ENCODE peak calls at places on chromosomes 3 and 15, in eight cellular contexts. One of them, this sample, is unnamed.

GRCh38 chr3:40800343-40800742 is 275.6 kb downstream of the ZNF621 start:
- DNase-seq in non-pigmented ciliary epithelial cell: peak
- DNase-seq in esophagus muscularis mucosa: peak
- DNase-seq in ACHN: peak
- DNase-seq in fibroblast of the conjunctiva: peak
- DNase-seq in activated gamma-delta T cell treated with Interleukin-2 at 50 U/mL for 16 hours: no peak
- DNase-seq in MM.1S: no peak
- DNase-seq in CD4-positive, alpha-beta T cell: no peak
- DNase-seq in this sample: peak

GRCh38 chr15:89408512-89409183 is 74.0 kb upstream of the POLG start:
- DNase-seq in non-pigmented ciliary epithelial cell: no peak
- DNase-seq in esophagus muscularis mucosa: no peak
- DNase-seq in ACHN: no peak
- DNase-seq in fibroblast of the conjunctiva: no peak
- DNase-seq in activated gamma-delta T cell treated with Interleukin-2 at 50 U/mL for 16 hours: no peak
- DNase-seq in MM.1S: no peak
- DNase-seq in CD4-positive, alpha-beta T cell: no peak
- DNase-seq in this sample: no peak

GRCh38 chr15:90086868-90087268 is 15.4 kb downstream of the IDH2 start:
- DNase-seq in non-pigmented ciliary epithelial cell: no peak
- DNase-seq in esophagus muscularis mucosa: no peak
- DNase-seq in ACHN: peak
- DNase-seq in fibroblast of the conjunctiva: no peak
- DNase-seq in activated gamma-delta T cell treated with Interleukin-2 at 50 U/mL for 16 hours: peak
- DNase-seq in MM.1S: peak
- DNase-seq in CD4-positive, alpha-beta T cell: peak
- DNase-seq in this sample: no peak

GRCh38 chr3:94772402-94772801 is 709.5 kb downstream of the NSUN3 start:
- DNase-seq in non-pigmented ciliary epithelial cell: no peak
- DNase-seq in esophagus muscularis mucosa: no peak
- DNase-seq in ACHN: no peak
- DNase-seq in fibroblast of the conjunctiva: no peak
- DNase-seq in activated gamma-delta T cell treated with Interleukin-2 at 50 U/mL for 16 hours: no peak
- DNase-seq in MM.1S: no peak
- DNase-seq in CD4-positive, alpha-beta T cell: no peak
- DNase-seq in this sample: no peak

GRCh38 chr3:49998326-49998725 is 58.4 kb downstream of the RBM6 start:
- DNase-seq in non-pigmented ciliary epithelial cell: no peak
- DNase-seq in esophagus muscularis mucosa: no peak
- DNase-seq in ACHN: no peak
- DNase-seq in fibroblast of the conjunctiva: no peak
- DNase-seq in activated gamma-delta T cell treated with Interleukin-2 at 50 U/mL for 16 hours: no peak
- DNase-seq in MM.1S: no peak
- DNase-seq in CD4-positive, alpha-beta T cell: no peak
- DNase-seq in this sample: peak

GRCh38 chr15:74610302-74610951 is 5.2 kb upstream of the CLK3 start:
- DNase-seq in non-pigmented ciliary epithelial cell: no peak
- DNase-seq in esophagus muscularis mucosa: no peak
- DNase-seq in ACHN: no peak
- DNase-seq in fibroblast of the conjunctiva: no peak
- DNase-seq in activated gamma-delta T cell treated with Interleukin-2 at 50 U/mL for 16 hours: no peak
- DNase-seq in MM.1S: no peak
- DNase-seq in CD4-positive, alpha-beta T cell: no peak
- DNase-seq in this sample: no peak

GRCh38 chr3:36451816-36452215 is 71.5 kb downstream of the STAC start:
- DNase-seq in non-pigmented ciliary epithelial cell: no peak
- DNase-seq in esophagus muscularis mucosa: no peak
- DNase-seq in ACHN: no peak
- DNase-seq in fibroblast of the conjunctiva: no peak
- DNase-seq in activated gamma-delta T cell treated with Interleukin-2 at 50 U/mL for 16 hours: no peak
- DNase-seq in MM.1S: no peak
- DNase-seq in CD4-positive, alpha-beta T cell: no peak
- DNase-seq in this sample: no peak

GRCh38 chr3:189652042-189652441 is 20.9 kb downstream of the TP63 start:
- DNase-seq in non-pigmented ciliary epithelial cell: no peak
- DNase-seq in esophagus muscularis mucosa: no peak
- DNase-seq in ACHN: peak
- DNase-seq in fibroblast of the conjunctiva: no peak
- DNase-seq in activated gamma-delta T cell treated with Interleukin-2 at 50 U/mL for 16 hours: no peak
- DNase-seq in MM.1S: no peak
- DNase-seq in CD4-positive, alpha-beta T cell: no peak
- DNase-seq in this sample: no peak

GRCh38 chr3:169387751-169388696 is 275.5 kb downstream of the MECOM start:
- DNase-seq in non-pigmented ciliary epithelial cell: no peak
- DNase-seq in esophagus muscularis mucosa: no peak
- DNase-seq in ACHN: no peak
- DNase-seq in fibroblast of the conjunctiva: no peak
- DNase-seq in activated gamma-delta T cell treated with Interleukin-2 at 50 U/mL for 16 hours: no peak
- DNase-seq in MM.1S: peak
- DNase-seq in CD4-positive, alpha-beta T cell: no peak
- DNase-seq in this sample: no peak

GRCh38 chr15:59994855-59995557 is 9.1 kb upstream of the FOXB1 start:
- DNase-seq in non-pigmented ciliary epithelial cell: no peak
- DNase-seq in esophagus muscularis mucosa: no peak
- DNase-seq in ACHN: no peak
- DNase-seq in fibroblast of the conjunctiva: no peak
- DNase-seq in activated gamma-delta T cell treated with Interleukin-2 at 50 U/mL for 16 hours: no peak
- DNase-seq in MM.1S: no peak
- DNase-seq in CD4-positive, alpha-beta T cell: no peak
- DNase-seq in this sample: no peak

GRCh38 chr3:127449489-127450212 is 140.9 kb downstream of the TPRA1 start:
- DNase-seq in non-pigmented ciliary epithelial cell: no peak
- DNase-seq in esophagus muscularis mucosa: no peak
- DNase-seq in ACHN: no peak
- DNase-seq in fibroblast of the conjunctiva: no peak
- DNase-seq in activated gamma-delta T cell treated with Interleukin-2 at 50 U/mL for 16 hours: no peak
- DNase-seq in MM.1S: no peak
- DNase-seq in CD4-positive, alpha-beta T cell: no peak
- DNase-seq in this sample: no peak

GRCh38 chr3:49805367-49805782 is 2.3 kb downstream of the INKA1 start:
- DNase-seq in non-pigmented ciliary epithelial cell: no peak
- DNase-seq in esophagus muscularis mucosa: no peak
- DNase-seq in ACHN: no peak
- DNase-seq in fibroblast of the conjunctiva: peak
- DNase-seq in activated gamma-delta T cell treated with Interleukin-2 at 50 U/mL for 16 hours: no peak
- DNase-seq in MM.1S: no peak
- DNase-seq in CD4-positive, alpha-beta T cell: no peak
- DNase-seq in this sample: no peak

GRCh38 chr15:90231028-90232017 is 2.4 kb downstream of the CIB1 start:
- DNase-seq in non-pigmented ciliary epithelial cell: no peak
- DNase-seq in esophagus muscularis mucosa: no peak
- DNase-seq in ACHN: no peak
- DNase-seq in fibroblast of the conjunctiva: no peak
- DNase-seq in activated gamma-delta T cell treated with Interleukin-2 at 50 U/mL for 16 hours: peak
- DNase-seq in MM.1S: no peak
- DNase-seq in CD4-positive, alpha-beta T cell: peak
- DNase-seq in this sample: no peak

GRCh38 chr3:11132861-11133260 is 21.4 kb upstream of the HRH1 start:
- DNase-seq in non-pigmented ciliary epithelial cell: no peak
- DNase-seq in esophagus muscularis mucosa: peak
- DNase-seq in ACHN: no peak
- DNase-seq in fibroblast of the conjunctiva: no peak
- DNase-seq in activated gamma-delta T cell treated with Interleukin-2 at 50 U/mL for 16 hours: no peak
- DNase-seq in MM.1S: no peak
- DNase-seq in CD4-positive, alpha-beta T cell: no peak
- DNase-seq in this sample: no peak

GRCh38 chr3:111750278-111750884 is 108.7 kb upstream of the PHLDB2 start:
- DNase-seq in non-pigmented ciliary epithelial cell: no peak
- DNase-seq in esophagus muscularis mucosa: peak
- DNase-seq in ACHN: no peak
- DNase-seq in fibroblast of the conjunctiva: no peak
- DNase-seq in activated gamma-delta T cell treated with Interleukin-2 at 50 U/mL for 16 hours: no peak
- DNase-seq in MM.1S: no peak
- DNase-seq in CD4-positive, alpha-beta T cell: no peak
- DNase-seq in this sample: no peak

GRCh38 chr3:131216801-131217200 is 164.8 kb upstream of the NUDT16 start:
- DNase-seq in non-pigmented ciliary epithelial cell: peak
- DNase-seq in esophagus muscularis mucosa: no peak
- DNase-seq in ACHN: peak
- DNase-seq in fibroblast of the conjunctiva: no peak
- DNase-seq in activated gamma-delta T cell treated with Interleukin-2 at 50 U/mL for 16 hours: no peak
- DNase-seq in MM.1S: no peak
- DNase-seq in CD4-positive, alpha-beta T cell: no peak
- DNase-seq in this sample: peak

GRCh38 chr3:17806201-17806600 is 63.8 kb upstream of the TBC1D5 start:
- DNase-seq in non-pigmented ciliary epithelial cell: no peak
- DNase-seq in esophagus muscularis mucosa: peak
- DNase-seq in ACHN: no peak
- DNase-seq in fibroblast of the conjunctiva: no peak
- DNase-seq in activated gamma-delta T cell treated with Interleukin-2 at 50 U/mL for 16 hours: no peak
- DNase-seq in MM.1S: no peak
- DNase-seq in CD4-positive, alpha-beta T cell: no peak
- DNase-seq in this sample: no peak